ENCODE peak calls at places on chromosomes 13 and 19, in five cellular contexts. R is mesendoderm, K is H9, C is neuronal stem cell, P is IMR-90. M is an unnamed sample.

GRCh38 chr13:107271226-107271625 is 703.3 kb upstream of the ARGLU1 start:
- DNase-seq in C (no peak), P (peak), K (peak), R (peak), M (peak)

GRCh38 chr13:30750036-30750435 is 14.7 kb downstream of the ALOX5AP start:
- DNase-seq in P (no peak), C (no peak), K (no peak), R (no peak), M (no peak)

GRCh38 chr19:4597975-4598671 is 38.6 kb upstream of the SEMA6B start:
- DNase-seq in K (peak), C (peak), R (peak), P (no peak), M (no peak)

GRCh38 chr13:98741741-98742435 is 10.6 kb downstream of the SLC15A1 start:
- DNase-seq in K (no peak), R (no peak), P (no peak), C (no peak), M (no peak)

GRCh38 chr13:40777166-40777956 is 6.4 kb upstream of the MRPS31 start:
- DNase-seq in R (peak), C (peak), P (peak), K (peak), M (no peak)

GRCh38 chr19:3471954-3472655 is 8.2 kb downstream of the SMIM24 start:
- DNase-seq in P (no peak), R (no peak), K (no peak), C (no peak), M (no peak)

GRCh38 chr19:48170817-48171347 is 402 bp downstream of the ZSWIM9 start:
- DNase-seq in C (no peak), K (peak), R (peak), P (no peak), M (no peak)

GRCh38 chr19:10471909-10472308 is 31.2 kb downstream of the KEAP1 start:
- DNase-seq in R (no peak), P (peak), C (no peak), K (no peak), M (no peak)

GRCh38 chr19:12639901-12640613 is 26.5 kb downstream of the MAN2B1 start:
- DNase-seq in R (peak), P (peak), C (peak), K (peak), M (peak)

GRCh38 chr13:34864650-34865049 is 77.4 kb upstream of the NBEA start:
- DNase-seq in R (no peak), P (no peak), C (no peak), K (no peak), M (no peak)

GRCh38 chr13:29847501-29847983 is 2.9 kb downstream of the UBL3 start:
- DNase-seq in P (peak), K (no peak), C (no peak), R (peak), M (no peak)

GRCh38 chr13:21668665-21669599 is 1.9 kb upstream of the FGF9 start:
- DNase-seq in R (peak), P (peak), K (peak), C (peak), M (peak)

GRCh38 chr13:30581582-30581981 is 36.1 kb upstream of the USPL1 start:
- DNase-seq in C (no peak), R (peak), P (peak), K (no peak), M (no peak)

GRCh38 chr19:29812080-29812880 is 489 bp downstream of the CCNE1 start:
- DNase-seq in C (peak), R (no peak), P (no peak), K (no peak), M (no peak)

GRCh38 chr19:33631628-33631995 is 9.9 kb downstream of the CHST8 start:
- DNase-seq in R (no peak), C (no peak), K (peak), P (no peak), M (no peak)

GRCh38 chr19:12752056-12752781 is 628 bp downstream of the BEST2 start:
- DNase-seq in P (no peak), C (no peak), R (no peak), K (no peak), M (no peak)

GRCh38 chr19:13022111-13022858 is 27.0 kb downstream of the NFIX start:
- DNase-seq in C (no peak), K (no peak), R (no peak), P (peak), M (no peak)

GRCh38 chr19:1986357-1987162 is 29.0 kb downstream of the BTBD2 start:
- DNase-seq in R (no peak), K (peak), P (no peak), C (no peak), M (no peak)

GRCh38 chr13:80217614-80218456 is 123.1 kb downstream of the SPRY2 start:
- DNase-seq in P (peak), R (peak), K (peak), C (peak), M (peak)

GRCh38 chr13:49020328-49020727 is 44.6 kb downstream of the FNDC3A start:
- DNase-seq in P (no peak), R (no peak), C (no peak), K (no peak), M (no peak)

GRCh38 chr19:31501427-31502195 is 152.4 kb upstream of the TSHZ3 start:
- DNase-seq in K (no peak), C (no peak), P (no peak), R (no peak), M (no peak)

GRCh38 chr13:61414136-61414535 is 1.5 kb downstream of the PCDH20 start:
- DNase-seq in P (no peak), C (no peak), K (no peak), R (peak), M (no peak)

GRCh38 chr13:77696006-77696862 is 1.3 kb upstream of the SLAIN1 start:
- DNase-seq in R (peak), K (no peak), C (peak), P (no peak), M (no peak)

GRCh38 chr19:2592824-2593223 is 109.7 kb downstream of the GNG7 start:
- DNase-seq in K (no peak), P (no peak), C (no peak), R (no peak), M (no peak)

GRCh38 chr13:23599083-23599925 is 29.1 kb downstream of the TNFRSF19 start:
- DNase-seq in C (no peak), K (peak), P (no peak), R (peak), M (peak)

GRCh38 chr19:11096210-11096841 is 7.1 kb downstream of the LDLR start:
- DNase-seq in C (no peak), K (no peak), R (no peak), P (peak), M (no peak)

GRCh38 chr13:40697711-40698110 is 31.3 kb upstream of the FOXO1 start:
- DNase-seq in R (no peak), C (no peak), P (no peak), K (no peak), M (no peak)

GRCh38 chr13:49690133-49690989 is 925 bp downstream of the EBPL start:
- DNase-seq in P (peak), C (no peak), R (peak), K (no peak), M (no peak)

GRCh38 chr19:10848208-10848843 is at the start of gene C19orf38:
- DNase-seq in K (no peak), P (no peak), R (no peak), C (no peak), M (no peak)

GRCh38 chr19:2887391-2887914 is 13.3 kb upstream of the ZNF57 start:
- DNase-seq in C (no peak), P (peak), K (peak), R (peak), M (no peak)

GRCh38 chr19:2081873-2082810 is 14.0 kb downstream of the MOB3A start:
- DNase-seq in R (no peak), C (no peak), P (no peak), K (no peak), M (no peak)

GRCh38 chr13:50909605-50910482 is at the start of gene RNASEH2B:
- DNase-seq in R (peak), P (peak), C (peak), K (peak), M (no peak)

GRCh38 chr19:17830567-17831418 is 9.5 kb upstream of the INSL3 start:
- DNase-seq in P (peak), K (peak), R (peak), C (peak), M (peak)

GRCh38 chr13:74869846-74870245 is 612.1 kb downstream of the TBC1D4 start:
- DNase-seq in R (no peak), P (no peak), K (no peak), C (no peak), M (no peak)

GRCh38 chr19:38535212-38535611 is 82.5 kb downstream of the MAP4K1 start:
- DNase-seq in R (no peak), P (no peak), K (no peak), C (no peak), M (no peak)
- H2BK120ac ChIP-seq in R (no peak), P (no peak), K (no peak), C (no peak), M (no peak)

GRCh38 chr19:7408251-7408650 is 59.5 kb downstream of the ARHGEF18 start:
- DNase-seq in R (no peak), C (no peak), K (no peak), P (no peak), M (no peak)
- H3K9ac ChIP-seq in R (no peak), C (no peak), K (no peak), P (no peak), M (no peak)

DNA sequence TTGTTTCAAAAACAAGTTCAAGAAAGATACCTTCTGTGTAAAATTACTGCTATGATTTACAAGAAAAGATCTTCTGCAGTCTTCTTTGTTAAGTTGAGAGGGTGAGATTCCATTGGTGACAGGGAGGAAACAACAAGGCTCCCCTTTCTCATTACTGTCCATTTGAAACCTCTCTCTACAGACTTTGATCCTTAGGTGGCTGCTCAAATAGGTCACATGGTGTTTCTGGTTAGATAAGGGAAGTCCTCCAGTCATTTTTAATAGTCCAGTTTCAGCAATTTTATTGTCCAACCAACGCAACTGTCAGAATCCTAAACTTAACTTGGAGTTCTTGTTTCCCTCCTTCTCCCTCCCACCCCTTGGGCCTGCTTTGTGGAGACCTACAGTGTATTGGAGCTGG is 390.4 kb downstream of the EFNB2 start:
- DNase-seq in C (no peak), K (no peak), R (no peak), P (no peak), M (no peak)
- H2BK120ac ChIP-seq in C (no peak), K (no peak), R (peak), P (peak), M (no peak)

GRCh38 chr19:41887711-41888382 is 4.9 kb downstream of the ARHGEF1 start:
- DNase-seq in K (peak), C (no peak), R (peak), P (peak), M (peak)
- H3K9ac ChIP-seq in K (no peak), C (no peak), R (peak), P (no peak), M (no peak)

GRCh38 chr19:19776206-19777008 is 43.5 kb upstream of the ZNF14 start:
- DNase-seq in K (peak), P (peak), C (peak), R (peak), M (peak)
- H2BK120ac ChIP-seq in K (no peak), P (peak), C (no peak), R (no peak), M (no peak)

DNA sequence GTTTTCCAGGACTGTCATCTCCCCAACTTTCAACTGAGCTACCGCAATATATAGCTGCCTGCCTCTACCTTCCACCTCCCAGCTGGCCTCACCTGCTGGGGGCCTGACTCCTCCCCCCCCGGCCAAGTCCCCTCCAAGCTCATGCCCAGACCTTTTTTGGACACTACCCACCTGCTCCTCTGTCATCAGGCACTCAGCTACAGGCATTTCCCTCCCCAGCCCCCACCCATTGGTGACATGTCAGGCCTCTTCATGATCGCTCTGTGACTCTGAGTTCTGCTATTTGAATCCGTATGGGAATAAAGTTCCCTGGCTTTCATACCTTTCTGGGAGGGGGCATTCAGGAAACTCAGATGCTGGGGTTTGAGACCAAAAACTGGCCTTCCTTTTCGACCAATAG is 1.8 kb downstream of the PRKACA start:
- DNase-seq in R (no peak), C (no peak), P (no peak), K (no peak), M (no peak)
- H3K9ac ChIP-seq in R (no peak), C (no peak), P (no peak), K (no peak), M (no peak)

M was measured in H1.